ENCODE peak calls at places on chromosomes 6 and 20, in six cellular contexts. H is tibial nerve, B is bronchial epithelial cell, J is NCI-H146, O is GM20000, Y is endothelial cell. Q is an unnamed sample.

GRCh38 chr6:144151010-144151727 is 852 bp downstream of the STX11 start:
- DNase-seq in H (no peak), B (peak; percentile 64), J (no peak), O (peak; percentile 74), Y (peak; percentile 7), Q (no peak)

GRCh38 chr6:44332585-44332984 is 9.9 kb upstream of the SPATS1 start:
- DNase-seq in H (no peak), B (no peak), J (no peak), O (no peak), Y (no peak), Q (peak; percentile 10)

GRCh38 chr6:86412063-86412462 is 525.3 kb upstream of the HTR1E start:
- DNase-seq in H (no peak), B (peak; percentile 37), J (no peak), O (no peak), Y (no peak), Q (no peak)

GRCh38 chr6:55974688-55975087 is 99.3 kb upstream of the BMP5 start:
- DNase-seq in H (no peak), B (no peak), J (no peak), O (no peak), Y (no peak), Q (no peak)

GRCh38 chr6:26571592-26572296 is 25.0 kb upstream of the ABT1 start:
- DNase-seq in H (no peak), B (peak; percentile 94), J (peak; percentile 97), O (no peak), Y (peak; percentile 66), Q (peak; percentile 90)

GRCh38 chr6:156126535-156126934 is 650.6 kb upstream of the ARID1B start:
- DNase-seq in H (no peak), B (no peak), J (no peak), O (no peak), Y (no peak), Q (no peak)

GRCh38 chr6:43541774-43542471 is 25.0 kb downstream of the POLR1C start:
- DNase-seq in H (no peak), B (no peak), J (no peak), O (peak; percentile 46), Y (no peak), Q (no peak)

GRCh38 chr6:155188707-155189496 is 74.9 kb upstream of the CLDN20 start:
- DNase-seq in H (no peak), B (peak; percentile 83), J (no peak), O (no peak), Y (no peak), Q (peak; percentile 100)

GRCh38 chr6:51152594-51152993 is 333.9 kb downstream of the TFAP2B start:
- DNase-seq in H (no peak), B (no peak), J (no peak), O (no peak), Y (no peak), Q (no peak)

GRCh38 chr6:104995989-104996617 is 39.2 kb downstream of the LIN28B start:
- DNase-seq in H (no peak), B (peak; percentile 42), J (no peak), O (no peak), Y (no peak), Q (peak; percentile 19)

GRCh38 chr6:107493158-107494057 is 3.5 kb downstream of the SOBP start:
- DNase-seq in H (no peak), B (peak; percentile 58), J (peak; percentile 74), O (no peak), Y (no peak), Q (peak; percentile 67)

GRCh38 chr6:125764105-125764671 is 14.8 kb downstream of the HEY2 start:
- DNase-seq in H (no peak), B (no peak), J (no peak), O (no peak), Y (no peak), Q (no peak)

GRCh38 chr6:85192596-85192995 is 257.3 kb upstream of the NT5E start:
- DNase-seq in H (no peak), B (no peak), J (no peak), O (no peak), Y (no peak), Q (no peak)

GRCh38 chr6:135298455-135298854 is 117.3 kb downstream of the MYB start:
- DNase-seq in H (no peak), B (no peak), J (no peak), O (no peak), Y (no peak), Q (no peak)

GRCh38 chr6:136408205-136408604 is 118.6 kb upstream of the BCLAF1 start:
- DNase-seq in H (no peak), B (peak; percentile 62), J (no peak), O (no peak), Y (no peak), Q (peak; percentile 69)

GRCh38 chr6:170289971-170290305 is 940 bp downstream of the DLL1 start:
- DNase-seq in H (no peak), B (no peak), J (peak; percentile 73), O (no peak), Y (no peak), Q (no peak)

GRCh38 chr20:37615507-37616425 is 78.1 kb upstream of the CTNNBL1 start:
- DNase-seq in H (peak; percentile 19), B (peak; percentile 43), J (peak; percentile 77), O (peak; percentile 60), Y (peak; percentile 74), Q (no peak)